ENCODE peak calls at places on chromosomes 13 and 19, in seven cellular contexts. H is HCT116, T is HepG2, Y is GM12878, Q is K562, O is H1, I is SK-N-SH. W is an unnamed sample.

GRCh38 chr19:2962018-2962670 is 15.2 kb upstream of the TLE6 start:
- DNase-seq in H (peak), T (peak), Y (peak), Q (peak), O (no peak), I (peak), W (no peak)

GRCh38 chr13:50549221-50549942 is 294.1 kb downstream of the DLEU7 start:
- DNase-seq in H (no peak), T (no peak), Y (no peak), Q (no peak), O (no peak), I (no peak), W (no peak)

GRCh38 chr13:112723771-112724170 is 33.9 kb downstream of the ATP11A start:
- DNase-seq in H (no peak), T (no peak), Y (no peak), Q (no peak), O (no peak), I (no peak), W (no peak)

GRCh38 chr19:584240-585001 is 5.3 kb upstream of the HCN2 start:
- DNase-seq in H (no peak), T (no peak), Y (no peak), Q (peak), O (no peak), I (peak), W (no peak)

GRCh38 chr19:21314676-21315075 is 14.5 kb downstream of the ZNF708 start:
- DNase-seq in H (no peak), T (no peak), Y (no peak), Q (no peak), O (no peak), I (peak), W (no peak)

GRCh38 chr13:40589285-40590109 is 76.9 kb downstream of the FOXO1 start:
- DNase-seq in H (no peak), T (peak), Y (peak), Q (no peak), O (no peak), I (no peak), W (no peak)

GRCh38 chr13:47455581-47455980 is 545.5 kb downstream of the SUCLA2 start:
- DNase-seq in H (no peak), T (no peak), Y (no peak), Q (no peak), O (no peak), I (peak), W (no peak)

GRCh38 chr13:68176486-68176885 is 946.4 kb upstream of the PCDH9 start:
- DNase-seq in H (peak), T (no peak), Y (no peak), Q (no peak), O (no peak), I (no peak), W (no peak)

GRCh38 chr19:35540356-35540927 is 5.0 kb upstream of the TMEM147 start:
- DNase-seq in H (no peak), T (no peak), Y (no peak), Q (no peak), O (no peak), I (no peak), W (no peak)

GRCh38 chr19:14475251-14476073 is at the start of gene PTGER1:
- DNase-seq in H (peak), T (no peak), Y (no peak), Q (peak), O (no peak), I (peak), W (no peak)

GRCh38 chr19:57068921-57069697 is 50.7 kb upstream of the USP29 start:
- DNase-seq in H (no peak), T (peak), Y (no peak), Q (no peak), O (no peak), I (peak), W (no peak)

GRCh38 chr13:72204291-72204690 is 337.3 kb upstream of the DACH1 start:
- DNase-seq in H (peak), T (no peak), Y (no peak), Q (no peak), O (no peak), I (no peak), W (no peak)

GRCh38 chr13:100523994-100524393 is 64.6 kb downstream of the GGACT start:
- DNase-seq in H (no peak), T (no peak), Y (no peak), Q (no peak), O (no peak), I (no peak), W (no peak)

GRCh38 chr13:73058741-73059459 is at the start of gene KLF5:
- DNase-seq in H (peak), T (peak), Y (peak), Q (peak), O (peak), I (peak), W (no peak)

GRCh38 chr19:30668521-30669155 is 296.5 kb downstream of the ZNF536 start:
- DNase-seq in H (no peak), T (no peak), Y (no peak), Q (no peak), O (no peak), I (no peak), W (no peak)

GRCh38 chr13:23608704-23609413 is 38.6 kb downstream of the TNFRSF19 start:
- DNase-seq in H (no peak), T (peak), Y (no peak), Q (no peak), O (no peak), I (peak), W (no peak)
- H3K4me3 ChIP-seq in H (no peak), T (no peak), Y (peak), Q (no peak), O (no peak), I (no peak), W (no peak)

GRCh38 chr13:24995225-24995804 is 100.6 kb upstream of the PABPC3 start:
- DNase-seq in H (peak), T (peak), Y (no peak), Q (peak), O (no peak), I (peak), W (no peak)
- TF ChIP-seq SIN3A in H (no peak), T (no peak), Y (no peak), Q (no peak), O (no peak), I (no peak), W (no peak)

DNA sequence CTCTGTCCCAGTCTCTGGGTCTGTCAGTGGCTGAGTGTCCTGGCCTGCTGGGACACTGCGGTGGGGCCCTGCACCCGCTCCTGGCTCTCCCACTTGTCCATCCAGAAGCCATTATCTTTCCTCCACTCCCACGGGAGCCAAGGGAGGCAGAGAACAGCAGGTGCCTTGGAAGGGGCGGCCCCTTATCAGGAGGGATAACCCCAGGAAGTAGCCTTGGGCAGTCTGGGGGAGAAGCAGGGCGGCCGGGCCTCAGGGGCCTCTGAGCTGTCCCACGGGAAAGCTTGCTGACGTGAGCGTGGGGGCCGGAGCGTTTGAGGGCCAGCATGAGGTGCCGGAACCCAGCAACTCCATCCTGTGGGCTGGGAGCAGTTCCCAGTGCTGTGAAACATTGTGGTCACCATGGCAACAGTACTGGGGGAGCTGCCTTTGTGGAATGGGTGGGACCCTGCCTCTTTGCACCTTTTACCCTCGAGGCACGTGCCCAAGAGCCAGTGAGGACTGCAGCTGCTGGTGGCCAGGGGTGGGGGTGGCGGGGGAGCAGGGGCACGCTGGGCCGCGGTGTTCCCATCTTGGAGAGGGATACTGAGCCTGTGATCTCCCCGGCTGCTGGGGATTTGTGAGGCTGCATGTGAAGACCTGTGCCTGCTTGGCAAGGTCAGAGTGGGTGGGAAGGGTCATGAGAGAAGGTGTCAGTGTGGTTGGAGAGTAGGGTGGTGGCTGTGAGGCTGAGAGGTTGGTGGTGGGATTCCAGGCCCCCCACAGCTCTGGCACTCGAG is 20.9 kb downstream of the KLHL26 start:
- DNase-seq in H (no peak), T (no peak), Y (no peak), Q (peak), O (no peak), I (peak), W (no peak)
- H3K27ac ChIP-seq in H (no peak), T (no peak), Y (no peak), Q (no peak), O (no peak), I (no peak), W (no peak)

GRCh38 chr13:98766120-98766519 is 13.6 kb upstream of the SLC15A1 start:
- DNase-seq in H (no peak), T (no peak), Y (no peak), Q (no peak), O (no peak), I (no peak), W (no peak)

GRCh38 chr13:98766716-98767115 is 14.2 kb upstream of the SLC15A1 start:
- DNase-seq in H (no peak), T (no peak), Y (no peak), Q (no peak), O (no peak), I (no peak), W (no peak)

GRCh38 chr13:98761126-98761978 is 8.9 kb upstream of the SLC15A1 start:
- DNase-seq in H (no peak), T (peak), Y (peak), Q (no peak), O (no peak), I (no peak), W (no peak)

DNA sequence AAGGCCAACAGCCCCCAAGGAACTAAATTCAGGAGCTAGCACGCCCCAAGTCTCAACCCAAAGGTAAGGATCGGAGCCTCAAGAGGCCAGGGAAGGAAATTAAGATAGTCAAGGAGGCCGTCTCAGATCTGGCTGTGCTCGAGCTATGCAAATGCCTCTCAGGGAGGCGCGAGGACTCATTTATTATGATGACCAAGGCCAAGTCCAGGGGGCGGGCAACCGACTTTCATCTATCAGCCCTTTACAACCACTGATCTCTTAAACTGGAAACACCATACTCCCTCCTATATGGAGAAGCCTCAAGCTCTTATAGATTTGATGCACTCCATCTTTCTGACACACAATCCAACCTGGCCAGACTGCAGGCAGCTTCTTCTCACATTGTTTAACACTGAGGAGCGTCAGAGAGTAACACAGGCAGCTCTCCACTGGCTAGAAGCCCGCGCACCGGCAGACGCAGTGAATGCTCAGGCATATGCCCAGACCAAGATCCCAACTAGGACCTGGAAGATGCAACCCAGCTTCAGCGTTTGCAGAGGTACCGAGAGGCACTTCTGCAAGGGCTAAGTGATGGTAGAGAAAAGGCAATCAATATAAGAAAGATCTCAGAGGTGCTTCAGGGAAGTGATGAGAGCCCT is 9.6 kb upstream of the SLC15A1 start:
- DNase-seq in H (no peak), T (no peak), Y (no peak), Q (no peak), O (no peak), I (no peak), W (no peak)
- H3K4me3 ChIP-seq in H (no peak), T (peak), Y (no peak), Q (no peak), O (no peak), I (peak), W (no peak)

GRCh38 chr13:51599444-51600176 is 15.3 kb downstream of the WDFY2 start:
- DNase-seq in H (no peak), T (no peak), Y (no peak), Q (no peak), O (no peak), I (no peak), W (no peak)
- TF ChIP-seq SIN3A in H (no peak), T (no peak), Y (no peak), Q (no peak), O (no peak), I (no peak), W (no peak)

DNA sequence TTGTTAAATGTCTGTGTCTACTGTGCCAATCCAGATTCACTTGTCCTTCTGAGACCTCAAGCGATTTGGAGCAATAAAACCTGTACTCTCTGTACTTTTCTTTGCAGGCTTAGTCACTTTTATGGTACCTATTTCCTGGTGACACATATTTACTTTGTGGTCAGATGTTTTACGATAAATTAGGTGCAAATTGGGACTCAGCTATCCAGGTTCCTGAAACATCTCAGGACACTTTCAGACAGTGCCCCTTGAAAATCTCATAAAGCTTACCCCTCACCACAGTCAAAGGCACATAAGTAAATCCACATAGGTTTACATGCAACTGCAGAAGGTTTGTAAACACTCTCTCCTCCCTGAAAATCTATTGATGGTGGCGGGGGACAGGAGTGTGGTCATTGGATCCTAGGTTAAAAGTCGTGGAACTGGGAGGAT is 438.8 kb downstream of the EFNB2 start:
- DNase-seq in H (peak), T (no peak), Y (no peak), Q (no peak), O (no peak), I (no peak), W (no peak)
- H3K27ac ChIP-seq in H (peak), T (no peak), Y (no peak), Q (no peak), O (no peak), I (no peak), W (no peak)

GRCh38 chr19:16071072-16071691 is 5.1 kb upstream of the TPM4 start:
- DNase-seq in H (no peak), T (no peak), Y (no peak), Q (no peak), O (no peak), I (no peak), W (no peak)

GRCh38 chr19:16069813-16070365 is 6.4 kb upstream of the TPM4 start:
- DNase-seq in H (no peak), T (no peak), Y (no peak), Q (no peak), O (no peak), I (no peak), W (no peak)

GRCh38 chr19:16068696-16069259 is 7.5 kb upstream of the TPM4 start:
- DNase-seq in H (no peak), T (no peak), Y (no peak), Q (no peak), O (no peak), I (no peak), W (no peak)

GRCh38 chr19:16073481-16073880 is 2.8 kb upstream of the TPM4 start:
- DNase-seq in H (no peak), T (no peak), Y (no peak), Q (no peak), O (no peak), I (no peak), W (no peak)

GRCh38 chr19:16070366-16070990 is 5.8 kb upstream of the TPM4 start:
- DNase-seq in H (peak), T (peak), Y (no peak), Q (peak), O (no peak), I (no peak), W (no peak)
- H3K4me3 ChIP-seq in H (peak), T (peak), Y (no peak), Q (no peak), O (no peak), I (no peak), W (peak)

GRCh38 chr13:49302817-49303216 is 55.1 kb downstream of the CDADC1 start:
- DNase-seq in H (no peak), T (no peak), Y (no peak), Q (no peak), O (no peak), I (no peak), W (no peak)
- TF ChIP-seq SIN3A in H (no peak), T (no peak), Y (no peak), Q (no peak), O (no peak), I (no peak), W (no peak)

GRCh38 chr19:13429563-13429962 is 76.7 kb downstream of the CACNA1A start:
- DNase-seq in H (no peak), T (no peak), Y (no peak), Q (no peak), O (no peak), I (no peak), W (no peak)
- H3K27ac ChIP-seq in H (no peak), T (no peak), Y (no peak), Q (no peak), O (no peak), I (no peak), W (no peak)

W was measured in Panc1.